ENCODE peak calls at places on chromosomes 1 and 21, in nine cellular contexts. One of them, this sample, is unnamed.

GRCh38 chr21:25607151-25607811 is at the start of gene MRPL39:
- DNase-seq in upper lobe of right lung: peak; percentile 95
- DNase-seq in NB4: peak; percentile 90
- DNase-seq in fibroblast of pulmonary artery: peak; percentile 91
- DNase-seq in nephron progenitor cell: peak; percentile 88
- DNase-seq in right lobe of liver: peak; percentile 90
- DNase-seq in body of pancreas: peak; percentile 90
- DNase-seq in prostate gland: peak; percentile 67
- DNase-seq in lower leg skin: peak; percentile 97
- DNase-seq in this sample: peak; percentile 66

GRCh38 chr1:11520531-11521233 is 41.7 kb downstream of the DISP3 start:
- DNase-seq in upper lobe of right lung: peak; percentile 48
- DNase-seq in prostate gland: no peak
- DNase-seq in fibroblast of pulmonary artery: no peak
- DNase-seq in body of pancreas: no peak
- DNase-seq in NB4: no peak
- DNase-seq in right lobe of liver: no peak
- DNase-seq in nephron progenitor cell: no peak
- DNase-seq in lower leg skin: peak; percentile 83
- DNase-seq in this sample: no peak

GRCh38 chr1:30840904-30841598 is 67.5 kb downstream of the SDC3 start:
- DNase-seq in right lobe of liver: peak; percentile 74
- DNase-seq in upper lobe of right lung: peak; percentile 71
- DNase-seq in fibroblast of pulmonary artery: peak; percentile 60
- DNase-seq in nephron progenitor cell: peak; percentile 30
- DNase-seq in body of pancreas: peak; percentile 47
- DNase-seq in lower leg skin: no peak
- DNase-seq in NB4: peak; percentile 37
- DNase-seq in prostate gland: no peak
- DNase-seq in this sample: peak; percentile 11

GRCh38 chr1:235079443-235079967 is 49.1 kb downstream of the TOMM20 start:
- DNase-seq in NB4: no peak
- DNase-seq in right lobe of liver: peak; percentile 84
- DNase-seq in prostate gland: peak; percentile 84
- DNase-seq in body of pancreas: peak; percentile 98
- DNase-seq in fibroblast of pulmonary artery: no peak
- DNase-seq in lower leg skin: no peak
- DNase-seq in upper lobe of right lung: peak; percentile 90
- DNase-seq in nephron progenitor cell: no peak
- DNase-seq in this sample: peak; percentile 92

GRCh38 chr1:75097686-75098085 is 36.5 kb upstream of the LHX8 start:
- DNase-seq in upper lobe of right lung: no peak
- DNase-seq in right lobe of liver: peak; percentile 22
- DNase-seq in fibroblast of pulmonary artery: peak; percentile 0
- DNase-seq in NB4: no peak
- DNase-seq in prostate gland: no peak
- DNase-seq in nephron progenitor cell: no peak
- DNase-seq in body of pancreas: peak; percentile 59
- DNase-seq in lower leg skin: no peak
- DNase-seq in this sample: no peak

GRCh38 chr1:86515597-86515996 is 31.3 kb upstream of the CLCA4 start:
- DNase-seq in NB4: peak; percentile 26
- DNase-seq in right lobe of liver: no peak
- DNase-seq in fibroblast of pulmonary artery: peak; percentile 37
- DNase-seq in upper lobe of right lung: no peak
- DNase-seq in prostate gland: no peak
- DNase-seq in body of pancreas: no peak
- DNase-seq in lower leg skin: no peak
- DNase-seq in nephron progenitor cell: no peak
- DNase-seq in this sample: peak; percentile 50

GRCh38 chr21:43731891-43732711 is 13.2 kb downstream of the PDXK start:
- DNase-seq in right lobe of liver: no peak
- DNase-seq in body of pancreas: no peak
- DNase-seq in upper lobe of right lung: peak; percentile 62
- DNase-seq in prostate gland: no peak
- DNase-seq in nephron progenitor cell: no peak
- DNase-seq in fibroblast of pulmonary artery: no peak
- DNase-seq in lower leg skin: no peak
- DNase-seq in NB4: no peak
- DNase-seq in this sample: no peak

GRCh38 chr1:118821801-118822200 is 166.3 kb downstream of the TBX15 start:
- DNase-seq in fibroblast of pulmonary artery: no peak
- DNase-seq in right lobe of liver: no peak
- DNase-seq in body of pancreas: no peak
- DNase-seq in upper lobe of right lung: no peak
- DNase-seq in lower leg skin: no peak
- DNase-seq in NB4: no peak
- DNase-seq in nephron progenitor cell: no peak
- DNase-seq in prostate gland: no peak
- DNase-seq in this sample: peak; percentile 61

GRCh38 chr1:201763439-201764140 is 65.4 kb upstream of the IPO9 start:
- DNase-seq in fibroblast of pulmonary artery: peak; percentile 51
- DNase-seq in right lobe of liver: no peak
- DNase-seq in prostate gland: no peak
- DNase-seq in upper lobe of right lung: no peak
- DNase-seq in NB4: no peak
- DNase-seq in body of pancreas: no peak
- DNase-seq in nephron progenitor cell: no peak
- DNase-seq in lower leg skin: no peak
- DNase-seq in this sample: no peak

GRCh38 chr1:175015243-175015642 is 8.0 kb downstream of the MRPS14 start:
- DNase-seq in right lobe of liver: no peak
- DNase-seq in prostate gland: no peak
- DNase-seq in body of pancreas: no peak
- DNase-seq in upper lobe of right lung: no peak
- DNase-seq in nephron progenitor cell: no peak
- DNase-seq in NB4: no peak
- DNase-seq in lower leg skin: no peak
- DNase-seq in fibroblast of pulmonary artery: peak; percentile 71
- DNase-seq in this sample: no peak

GRCh38 chr1:115976062-115976899 is at the start of gene SLC22A15:
- DNase-seq in upper lobe of right lung: peak; percentile 92
- DNase-seq in fibroblast of pulmonary artery: peak; percentile 54
- DNase-seq in prostate gland: peak; percentile 31
- DNase-seq in body of pancreas: peak; percentile 77
- DNase-seq in right lobe of liver: peak; percentile 72
- DNase-seq in nephron progenitor cell: peak; percentile 75
- DNase-seq in NB4: peak; percentile 97
- DNase-seq in lower leg skin: peak; percentile 91
- DNase-seq in this sample: no peak

GRCh38 chr21:31141389-31142021 is 103.2 kb upstream of the KRTAP19-8 start:
- DNase-seq in NB4: no peak
- DNase-seq in prostate gland: no peak
- DNase-seq in fibroblast of pulmonary artery: no peak
- DNase-seq in right lobe of liver: no peak
- DNase-seq in lower leg skin: no peak
- DNase-seq in body of pancreas: no peak
- DNase-seq in upper lobe of right lung: no peak
- DNase-seq in nephron progenitor cell: no peak
- DNase-seq in this sample: no peak

GRCh38 chr1:89262643-89263042 is 10.0 kb downstream of the GBP5 start:
- DNase-seq in fibroblast of pulmonary artery: peak; percentile 87
- DNase-seq in body of pancreas: no peak
- DNase-seq in NB4: no peak
- DNase-seq in prostate gland: no peak
- DNase-seq in right lobe of liver: no peak
- DNase-seq in lower leg skin: no peak
- DNase-seq in upper lobe of right lung: no peak
- DNase-seq in nephron progenitor cell: no peak
- DNase-seq in this sample: no peak

GRCh38 chr1:94463765-94464330 is 45.7 kb downstream of the ABCD3 start:
- DNase-seq in nephron progenitor cell: no peak
- DNase-seq in right lobe of liver: no peak
- DNase-seq in body of pancreas: peak; percentile 37
- DNase-seq in upper lobe of right lung: no peak
- DNase-seq in NB4: peak; percentile 71
- DNase-seq in fibroblast of pulmonary artery: peak; percentile 77
- DNase-seq in prostate gland: peak; percentile 27
- DNase-seq in lower leg skin: no peak
- DNase-seq in this sample: peak; percentile 33
- TF ChIP-seq CTCF in nephron progenitor cell: no peak
- TF ChIP-seq CTCF in right lobe of liver: peak; percentile 75
- TF ChIP-seq CTCF in body of pancreas: peak; percentile 89
- TF ChIP-seq CTCF in upper lobe of right lung: peak; percentile 48
- TF ChIP-seq CTCF in NB4: peak; percentile 48
- TF ChIP-seq CTCF in fibroblast of pulmonary artery: peak; percentile 67
- TF ChIP-seq CTCF in prostate gland: peak; percentile 63
- TF ChIP-seq CTCF in lower leg skin: no peak
- TF ChIP-seq CTCF in this sample: peak; percentile 69

GRCh38 chr1:18962121-18962721 is 5.7 kb upstream of the IFFO2 start:
- DNase-seq in fibroblast of pulmonary artery: peak; percentile 37
- DNase-seq in right lobe of liver: no peak
- DNase-seq in prostate gland: peak; percentile 85
- DNase-seq in nephron progenitor cell: no peak
- DNase-seq in upper lobe of right lung: peak; percentile 32
- DNase-seq in lower leg skin: peak; percentile 91
- DNase-seq in body of pancreas: no peak
- DNase-seq in NB4: no peak
- DNase-seq in this sample: no peak

GRCh38 chr1:18963968-18964367 is 7.5 kb upstream of the IFFO2 start:
- DNase-seq in upper lobe of right lung: peak; percentile 30
- DNase-seq in right lobe of liver: no peak
- DNase-seq in fibroblast of pulmonary artery: no peak
- DNase-seq in nephron progenitor cell: no peak
- DNase-seq in prostate gland: no peak
- DNase-seq in lower leg skin: no peak
- DNase-seq in NB4: no peak
- DNase-seq in body of pancreas: no peak
- DNase-seq in this sample: no peak

GRCh38 chr1:18962855-18963737 is 6.6 kb upstream of the IFFO2 start:
- DNase-seq in upper lobe of right lung: peak; percentile 38
- DNase-seq in lower leg skin: peak; percentile 81
- DNase-seq in right lobe of liver: no peak
- DNase-seq in body of pancreas: no peak
- DNase-seq in nephron progenitor cell: no peak
- DNase-seq in NB4: no peak
- DNase-seq in prostate gland: no peak
- DNase-seq in fibroblast of pulmonary artery: no peak
- DNase-seq in this sample: no peak

GRCh38 chr1:18967066-18967690 is 10.7 kb upstream of the IFFO2 start:
- DNase-seq in NB4: no peak
- DNase-seq in upper lobe of right lung: no peak
- DNase-seq in prostate gland: no peak
- DNase-seq in body of pancreas: no peak
- DNase-seq in lower leg skin: peak; percentile 69
- DNase-seq in nephron progenitor cell: no peak
- DNase-seq in fibroblast of pulmonary artery: no peak
- DNase-seq in right lobe of liver: no peak
- DNase-seq in this sample: no peak

GRCh38 chr1:18965206-18966173 is 9.0 kb upstream of the IFFO2 start:
- DNase-seq in nephron progenitor cell: no peak
- DNase-seq in lower leg skin: peak; percentile 88
- DNase-seq in fibroblast of pulmonary artery: peak; percentile 63
- DNase-seq in right lobe of liver: no peak
- DNase-seq in upper lobe of right lung: peak; percentile 32
- DNase-seq in prostate gland: no peak
- DNase-seq in NB4: no peak
- DNase-seq in body of pancreas: no peak
- DNase-seq in this sample: no peak
- TF ChIP-seq CTCF in nephron progenitor cell: no peak
- TF ChIP-seq CTCF in lower leg skin: no peak
- TF ChIP-seq CTCF in fibroblast of pulmonary artery: no peak
- TF ChIP-seq CTCF in right lobe of liver: no peak
- TF ChIP-seq CTCF in upper lobe of right lung: no peak
- TF ChIP-seq CTCF in prostate gland: no peak
- TF ChIP-seq CTCF in NB4: no peak
- TF ChIP-seq CTCF in body of pancreas: no peak
- TF ChIP-seq CTCF in this sample: no peak

GRCh38 chr1:169287280-169287679 is 80.3 kb downstream of the NME7 start:
- DNase-seq in lower leg skin: no peak
- DNase-seq in nephron progenitor cell: no peak
- DNase-seq in NB4: no peak
- DNase-seq in upper lobe of right lung: no peak
- DNase-seq in fibroblast of pulmonary artery: peak; percentile 7
- DNase-seq in right lobe of liver: no peak
- DNase-seq in body of pancreas: no peak
- DNase-seq in prostate gland: no peak
- DNase-seq in this sample: no peak

GRCh38 chr1:169289016-169289415 is 78.6 kb downstream of the NME7 start:
- DNase-seq in prostate gland: no peak
- DNase-seq in NB4: no peak
- DNase-seq in upper lobe of right lung: no peak
- DNase-seq in nephron progenitor cell: no peak
- DNase-seq in right lobe of liver: no peak
- DNase-seq in fibroblast of pulmonary artery: no peak
- DNase-seq in lower leg skin: no peak
- DNase-seq in body of pancreas: no peak
- DNase-seq in this sample: no peak

DNA sequence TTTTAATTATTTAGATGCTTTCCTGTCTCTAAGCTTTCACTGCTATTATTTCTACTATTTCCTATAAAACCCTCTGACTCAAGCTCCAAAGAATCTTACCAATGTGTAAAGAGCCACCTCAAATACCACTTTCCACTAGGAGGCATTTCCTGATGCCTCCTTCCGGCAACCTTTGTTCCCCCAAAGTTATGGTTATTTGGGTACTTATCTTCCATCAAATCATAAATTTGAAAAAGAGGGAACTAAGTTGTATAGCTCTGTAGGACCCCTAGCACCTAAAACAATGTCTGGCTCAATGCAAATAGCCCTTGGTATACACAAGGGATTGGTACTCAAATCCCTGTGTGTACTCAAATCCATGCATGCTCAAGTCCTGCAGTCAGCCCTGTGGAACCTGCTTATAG is 79.6 kb downstream of the NME7 start:
- DNase-seq in body of pancreas: no peak
- DNase-seq in nephron progenitor cell: no peak
- DNase-seq in right lobe of liver: no peak
- DNase-seq in prostate gland: no peak
- DNase-seq in NB4: no peak
- DNase-seq in lower leg skin: no peak
- DNase-seq in upper lobe of right lung: no peak
- DNase-seq in fibroblast of pulmonary artery: peak; percentile 43
- DNase-seq in this sample: no peak
- TF ChIP-seq CTCF in body of pancreas: no peak
- TF ChIP-seq CTCF in nephron progenitor cell: no peak
- TF ChIP-seq CTCF in right lobe of liver: no peak
- TF ChIP-seq CTCF in prostate gland: no peak
- TF ChIP-seq CTCF in NB4: no peak
- TF ChIP-seq CTCF in lower leg skin: no peak
- TF ChIP-seq CTCF in upper lobe of right lung: no peak
- TF ChIP-seq CTCF in fibroblast of pulmonary artery: no peak
- TF ChIP-seq CTCF in this sample: no peak

DNA sequence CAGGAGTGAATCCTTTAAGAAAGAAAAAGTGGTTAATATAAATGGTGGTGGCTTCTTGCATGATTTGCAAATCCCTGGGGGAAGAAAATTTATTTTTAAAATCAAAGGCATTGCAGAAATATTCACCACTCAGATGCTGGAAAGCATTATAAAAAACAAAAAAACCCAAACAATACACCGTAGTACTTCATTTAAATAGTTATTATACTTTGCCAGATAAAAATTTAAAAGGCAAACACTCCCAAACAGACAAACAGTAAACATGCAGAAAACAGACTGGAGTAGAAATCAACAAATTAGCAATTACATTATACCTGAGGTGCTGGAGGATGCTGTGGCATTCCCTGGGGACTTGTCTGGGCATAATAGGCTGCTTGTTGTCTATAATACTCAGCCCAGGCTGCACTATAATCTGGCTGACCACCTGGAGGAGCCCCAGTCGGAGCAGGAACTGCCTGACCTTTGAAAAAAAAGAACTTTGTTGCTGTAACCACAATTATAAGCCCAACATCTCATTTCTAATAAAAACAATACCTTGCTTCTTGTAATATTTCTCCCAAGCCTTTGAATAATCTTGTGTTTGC is 29.9 kb downstream of the FUBP1 start:
- DNase-seq in NB4: peak; percentile 28
- DNase-seq in right lobe of liver: no peak
- DNase-seq in lower leg skin: no peak
- DNase-seq in prostate gland: no peak
- DNase-seq in body of pancreas: peak; percentile 44
- DNase-seq in nephron progenitor cell: no peak
- DNase-seq in upper lobe of right lung: no peak
- DNase-seq in fibroblast of pulmonary artery: peak; percentile 56
- DNase-seq in this sample: no peak
- TF ChIP-seq CTCF in NB4: no peak
- TF ChIP-seq CTCF in right lobe of liver: no peak
- TF ChIP-seq CTCF in lower leg skin: no peak
- TF ChIP-seq CTCF in prostate gland: no peak
- TF ChIP-seq CTCF in body of pancreas: peak; percentile 43
- TF ChIP-seq CTCF in nephron progenitor cell: no peak
- TF ChIP-seq CTCF in upper lobe of right lung: peak; percentile 10
- TF ChIP-seq CTCF in fibroblast of pulmonary artery: peak; percentile 38
- TF ChIP-seq CTCF in this sample: peak; percentile 43